ENCODE peak calls at places on chromosomes 3 and 15, in ten cellular contexts. One of them, this sample, is unnamed.

GRCh38 chr3:145719118-145719517 is 441.9 kb downstream of the PLOD2 start:
- DNase-seq in H1: no peak
- DNase-seq in WTC11: no peak
- DNase-seq in K562: no peak
- DNase-seq in endothelial cell of umbilical vein: no peak
- DNase-seq in HCT116: no peak
- DNase-seq in A549: no peak
- DNase-seq in HepG2: no peak
- DNase-seq in NB4: no peak
- DNase-seq in GM12878: no peak
- DNase-seq in this sample: no peak

GRCh38 chr3:114093596-114093995 is 37.1 kb downstream of the QTRT2 start:
- DNase-seq in GM12878: no peak
- DNase-seq in HCT116: peak
- DNase-seq in HepG2: no peak
- DNase-seq in A549: peak
- DNase-seq in WTC11: no peak
- DNase-seq in K562: peak
- DNase-seq in NB4: peak
- DNase-seq in H1: no peak
- DNase-seq in endothelial cell of umbilical vein: peak
- DNase-seq in this sample: peak

GRCh38 chr3:117047951-117048705 is 338.5 kb downstream of the TUSC7 start:
- DNase-seq in H1: no peak
- DNase-seq in HepG2: no peak
- DNase-seq in WTC11: no peak
- DNase-seq in GM12878: no peak
- DNase-seq in K562: no peak
- DNase-seq in A549: no peak
- DNase-seq in HCT116: no peak
- DNase-seq in NB4: no peak
- DNase-seq in endothelial cell of umbilical vein: no peak
- DNase-seq in this sample: no peak

GRCh38 chr15:66808181-66808824 is 106.3 kb downstream of the SMAD6 start:
- DNase-seq in GM12878: no peak
- DNase-seq in HepG2: no peak
- DNase-seq in endothelial cell of umbilical vein: no peak
- DNase-seq in HCT116: no peak
- DNase-seq in A549: no peak
- DNase-seq in NB4: no peak
- DNase-seq in WTC11: no peak
- DNase-seq in H1: no peak
- DNase-seq in K562: no peak
- DNase-seq in this sample: no peak

GRCh38 chr15:35427091-35427490 is 118.9 kb downstream of the DPH6 start:
- DNase-seq in H1: no peak
- DNase-seq in HepG2: no peak
- DNase-seq in K562: no peak
- DNase-seq in A549: peak
- DNase-seq in WTC11: no peak
- DNase-seq in HCT116: no peak
- DNase-seq in NB4: no peak
- DNase-seq in endothelial cell of umbilical vein: peak
- DNase-seq in GM12878: no peak
- DNase-seq in this sample: no peak

GRCh38 chr3:113834983-113835382 is 3.6 kb upstream of the GRAMD1C start:
- DNase-seq in HCT116: no peak
- DNase-seq in GM12878: no peak
- DNase-seq in HepG2: no peak
- DNase-seq in H1: no peak
- DNase-seq in NB4: no peak
- DNase-seq in endothelial cell of umbilical vein: no peak
- DNase-seq in WTC11: no peak
- DNase-seq in K562: no peak
- DNase-seq in A549: no peak
- DNase-seq in this sample: no peak

GRCh38 chr3:156611870-156612494 is 57.1 kb upstream of the SSR3 start:
- DNase-seq in K562: no peak
- DNase-seq in HCT116: no peak
- DNase-seq in A549: no peak
- DNase-seq in GM12878: no peak
- DNase-seq in HepG2: no peak
- DNase-seq in NB4: no peak
- DNase-seq in WTC11: no peak
- DNase-seq in H1: no peak
- DNase-seq in endothelial cell of umbilical vein: no peak
- DNase-seq in this sample: no peak

GRCh38 chr3:131072099-131072559 is 45.5 kb downstream of the NEK11 start:
- DNase-seq in HCT116: no peak
- DNase-seq in A549: no peak
- DNase-seq in H1: no peak
- DNase-seq in endothelial cell of umbilical vein: peak
- DNase-seq in WTC11: no peak
- DNase-seq in GM12878: no peak
- DNase-seq in K562: peak
- DNase-seq in HepG2: no peak
- DNase-seq in NB4: peak
- DNase-seq in this sample: no peak

GRCh38 chr15:79157631-79158592 is 67.3 kb upstream of the RASGRF1 start:
- DNase-seq in NB4: no peak
- DNase-seq in A549: no peak
- DNase-seq in H1: no peak
- DNase-seq in GM12878: no peak
- DNase-seq in K562: no peak
- DNase-seq in WTC11: no peak
- DNase-seq in HepG2: no peak
- DNase-seq in endothelial cell of umbilical vein: no peak
- DNase-seq in HCT116: no peak
- DNase-seq in this sample: no peak

GRCh38 chr15:26451995-26452394 is 320.9 kb downstream of the GABRB3 start:
- DNase-seq in H1: no peak
- DNase-seq in K562: no peak
- DNase-seq in HepG2: no peak
- DNase-seq in GM12878: no peak
- DNase-seq in A549: no peak
- DNase-seq in WTC11: no peak
- DNase-seq in endothelial cell of umbilical vein: no peak
- DNase-seq in HCT116: no peak
- DNase-seq in NB4: no peak
- DNase-seq in this sample: no peak

GRCh38 chr3:44326035-44326434 is 12.5 kb upstream of the TCAIM start:
- DNase-seq in GM12878: no peak
- DNase-seq in endothelial cell of umbilical vein: peak
- DNase-seq in A549: no peak
- DNase-seq in HepG2: no peak
- DNase-seq in WTC11: no peak
- DNase-seq in H1: no peak
- DNase-seq in NB4: peak
- DNase-seq in K562: peak
- DNase-seq in HCT116: no peak
- DNase-seq in this sample: no peak

GRCh38 chr3:44321335-44321734 is 17.2 kb upstream of the TCAIM start:
- DNase-seq in HCT116: no peak
- DNase-seq in endothelial cell of umbilical vein: no peak
- DNase-seq in H1: no peak
- DNase-seq in A549: no peak
- DNase-seq in GM12878: no peak
- DNase-seq in K562: no peak
- DNase-seq in NB4: no peak
- DNase-seq in HepG2: peak
- DNase-seq in WTC11: no peak
- DNase-seq in this sample: no peak

GRCh38 chr3:44318929-44319328 is 19.6 kb upstream of the TCAIM start:
- DNase-seq in endothelial cell of umbilical vein: no peak
- DNase-seq in GM12878: no peak
- DNase-seq in WTC11: peak
- DNase-seq in NB4: peak
- DNase-seq in K562: peak
- DNase-seq in H1: no peak
- DNase-seq in HCT116: peak
- DNase-seq in HepG2: no peak
- DNase-seq in A549: no peak
- DNase-seq in this sample: peak

GRCh38 chr3:44326515-44326914 is 12.1 kb upstream of the TCAIM start:
- DNase-seq in endothelial cell of umbilical vein: no peak
- DNase-seq in GM12878: no peak
- DNase-seq in K562: no peak
- DNase-seq in HCT116: no peak
- DNase-seq in H1: no peak
- DNase-seq in WTC11: no peak
- DNase-seq in HepG2: no peak
- DNase-seq in NB4: no peak
- DNase-seq in A549: no peak
- DNase-seq in this sample: no peak

DNA sequence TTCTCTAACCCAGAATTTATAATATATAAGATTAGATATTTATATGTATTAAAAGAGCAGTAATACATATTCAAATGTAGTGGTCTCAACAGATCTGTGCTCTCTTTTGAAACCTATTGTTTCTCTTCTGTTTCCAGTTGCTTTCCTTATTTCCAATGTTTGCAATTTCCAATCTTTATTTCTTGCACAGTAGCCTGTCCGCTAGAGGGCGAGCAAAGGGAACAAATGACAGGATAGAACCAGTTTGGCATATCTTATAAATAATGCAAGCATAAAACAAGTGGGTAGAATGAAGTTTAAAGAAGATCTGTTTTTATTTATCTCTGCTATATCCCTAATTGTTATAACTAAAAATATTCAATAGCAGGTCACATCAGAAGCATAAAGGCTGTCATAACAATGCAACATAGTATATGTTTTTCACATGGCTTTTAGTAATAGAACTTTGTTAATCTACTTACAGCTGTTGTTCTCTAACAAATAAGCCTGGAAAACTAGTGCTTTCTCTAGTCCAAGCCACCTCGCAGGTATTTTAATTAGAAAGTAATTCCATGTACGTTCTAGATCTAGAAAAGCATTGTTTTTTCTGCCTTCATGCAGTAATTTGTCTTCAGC is 15.1 kb upstream of the TCAIM start:
- DNase-seq in endothelial cell of umbilical vein: peak
- DNase-seq in GM12878: no peak
- DNase-seq in K562: peak
- DNase-seq in A549: peak
- DNase-seq in WTC11: peak
- DNase-seq in HepG2: peak
- DNase-seq in H1: no peak
- DNase-seq in HCT116: peak
- DNase-seq in NB4: peak
- DNase-seq in this sample: peak
- TF ChIP-seq MAX in endothelial cell of umbilical vein: no peak
- TF ChIP-seq MAX in GM12878: no peak
- TF ChIP-seq MAX in K562: no peak
- TF ChIP-seq MAX in A549: no peak
- TF ChIP-seq MAX in WTC11: no peak
- TF ChIP-seq MAX in HepG2: no peak
- TF ChIP-seq MAX in H1: no peak
- TF ChIP-seq MAX in HCT116: no peak
- TF ChIP-seq MAX in NB4: no peak
- TF ChIP-seq MAX in this sample: no peak

GRCh38 chr15:42085721-42086120 is 8.6 kb downstream of the PLA2G4D start:
- DNase-seq in NB4: no peak
- DNase-seq in A549: no peak
- DNase-seq in HepG2: no peak
- DNase-seq in endothelial cell of umbilical vein: no peak
- DNase-seq in HCT116: no peak
- DNase-seq in K562: no peak
- DNase-seq in GM12878: no peak
- DNase-seq in WTC11: no peak
- DNase-seq in H1: no peak
- DNase-seq in this sample: no peak
- TF ChIP-seq MAX in NB4: no peak
- TF ChIP-seq MAX in A549: no peak
- TF ChIP-seq MAX in HepG2: no peak
- TF ChIP-seq MAX in endothelial cell of umbilical vein: no peak
- TF ChIP-seq MAX in HCT116: no peak
- TF ChIP-seq MAX in K562: no peak
- TF ChIP-seq MAX in GM12878: no peak
- TF ChIP-seq MAX in WTC11: no peak
- TF ChIP-seq MAX in H1: no peak
- TF ChIP-seq MAX in this sample: no peak

DNA sequence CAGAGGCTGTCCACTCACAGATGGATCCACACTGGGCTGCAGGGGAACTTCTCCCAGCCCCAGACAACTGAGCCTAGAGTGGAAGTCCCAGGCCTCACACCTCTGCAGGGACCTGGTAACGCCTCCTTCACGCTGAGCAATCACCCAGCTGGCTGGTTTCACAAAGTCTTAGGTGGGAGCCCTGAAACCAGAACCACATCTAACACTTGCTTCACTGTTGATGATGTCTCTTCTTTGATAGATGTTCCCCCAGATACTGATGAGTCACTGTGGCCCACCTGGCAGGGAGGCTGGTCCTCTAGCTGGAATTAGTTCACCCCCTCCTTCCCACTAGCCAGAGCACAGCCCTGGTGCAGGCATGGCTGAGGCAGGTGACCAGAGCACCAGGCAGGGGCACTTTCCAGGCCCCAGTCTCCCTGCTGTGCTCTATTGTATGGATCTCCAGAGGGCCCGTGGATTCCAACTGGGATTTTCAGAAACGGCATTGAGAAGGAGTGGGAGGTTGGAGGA is 33.5 kb downstream of the MYL3 start:
- DNase-seq in K562: no peak
- DNase-seq in HepG2: no peak
- DNase-seq in HCT116: no peak
- DNase-seq in NB4: no peak
- DNase-seq in endothelial cell of umbilical vein: no peak
- DNase-seq in WTC11: no peak
- DNase-seq in GM12878: peak
- DNase-seq in A549: no peak
- DNase-seq in H1: no peak
- DNase-seq in this sample: no peak
- TF ChIP-seq MAX in K562: no peak
- TF ChIP-seq MAX in HepG2: no peak
- TF ChIP-seq MAX in HCT116: no peak
- TF ChIP-seq MAX in NB4: no peak
- TF ChIP-seq MAX in endothelial cell of umbilical vein: no peak
- TF ChIP-seq MAX in WTC11: no peak
- TF ChIP-seq MAX in GM12878: no peak
- TF ChIP-seq MAX in A549: no peak
- TF ChIP-seq MAX in H1: no peak
- TF ChIP-seq MAX in this sample: no peak

DNA sequence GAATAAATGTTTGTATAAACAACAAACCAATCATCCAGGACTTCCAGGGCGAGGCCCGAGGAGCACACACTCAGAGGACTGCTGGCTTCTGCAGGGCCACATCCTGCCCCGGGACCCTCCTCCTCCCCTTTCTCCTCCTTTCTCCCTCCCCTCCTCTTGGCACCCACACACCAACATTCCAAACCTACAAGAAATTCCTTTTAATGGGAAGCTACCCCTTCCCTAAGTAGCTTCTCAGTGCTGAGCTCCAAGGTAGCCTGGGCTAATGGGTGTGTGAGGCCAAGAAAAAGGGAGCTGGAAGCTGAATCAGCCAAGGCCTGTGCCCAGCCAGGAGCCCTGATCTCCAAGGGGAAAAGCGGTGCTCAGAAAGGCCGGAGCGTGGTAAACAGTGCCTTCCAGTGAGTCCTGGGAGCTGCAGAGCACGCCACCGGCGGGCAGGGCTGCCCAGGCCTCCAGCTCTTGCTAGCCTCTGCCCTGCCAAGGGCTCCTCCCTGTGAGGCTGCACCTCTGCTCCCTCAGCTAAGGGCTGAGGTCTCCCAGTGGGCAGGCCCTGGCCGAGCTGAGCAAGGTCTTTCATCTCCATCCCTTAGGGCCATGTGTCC is 3.9 kb downstream of the ITIH3 start:
- DNase-seq in WTC11: no peak
- DNase-seq in endothelial cell of umbilical vein: no peak
- DNase-seq in H1: no peak
- DNase-seq in A549: no peak
- DNase-seq in K562: no peak
- DNase-seq in GM12878: no peak
- DNase-seq in NB4: no peak
- DNase-seq in HepG2: no peak
- DNase-seq in HCT116: no peak
- DNase-seq in this sample: no peak
- TF ChIP-seq MAX in WTC11: no peak
- TF ChIP-seq MAX in endothelial cell of umbilical vein: no peak
- TF ChIP-seq MAX in H1: no peak
- TF ChIP-seq MAX in A549: no peak
- TF ChIP-seq MAX in K562: no peak
- TF ChIP-seq MAX in GM12878: no peak
- TF ChIP-seq MAX in NB4: no peak
- TF ChIP-seq MAX in HepG2: no peak
- TF ChIP-seq MAX in HCT116: no peak
- TF ChIP-seq MAX in this sample: no peak

This sample was measured in SK-N-SH.